ENCODE peak calls at places on chromosomes 11 and 22, in ten cellular contexts. O is hepatic stellate cell, B is head of caudate nucleus, N is endothelial cell, K is H54, Y is brain microvascular endothelial cell, D is RWPE1, F is fibroblast of lung, S is astrocyte of the spinal cord, X is COR-L47. U is an unnamed sample.

GRCh38 chr22:45472426-45472825 is 30.3 kb upstream of the FBLN1 start:
- DNase-seq in O (no peak), B (no peak), N (no peak), K (no peak), Y (no peak), D (no peak), F (no peak), S (no peak), X (no peak), U (no peak)

GRCh38 chr22:26476705-26477340 is 6.8 kb downstream of the HPS4 start:
- DNase-seq in O (peak), B (no peak), N (no peak), K (no peak), Y (peak), D (no peak), F (peak), S (peak), X (no peak), U (no peak)

GRCh38 chr11:77747381-77747969 is 73.0 kb downstream of the RSF1 start:
- DNase-seq in O (peak), B (no peak), N (no peak), K (no peak), Y (no peak), D (no peak), F (peak), S (peak), X (no peak), U (no peak)

GRCh38 chr22:45526768-45527360 is 24.2 kb downstream of the FBLN1 start:
- DNase-seq in O (no peak), B (peak), N (no peak), K (no peak), Y (no peak), D (no peak), F (peak), S (no peak), X (no peak), U (no peak)

GRCh38 chr11:118109231-118109630 is 22.5 kb upstream of the SMIM35 start:
- DNase-seq in O (no peak), B (no peak), N (no peak), K (no peak), Y (no peak), D (no peak), F (peak), S (no peak), X (no peak), U (no peak)

GRCh38 chr22:49209452-49210195 is 618.0 kb downstream of the BRD1 start:
- DNase-seq in O (no peak), B (peak), N (no peak), K (no peak), Y (no peak), D (no peak), F (no peak), S (no peak), X (peak), U (no peak)

GRCh38 chr11:123303924-123304323 is 108.9 kb upstream of the CLMP start:
- DNase-seq in O (no peak), B (no peak), N (no peak), K (no peak), Y (no peak), D (no peak), F (no peak), S (no peak), X (no peak), U (no peak)

GRCh38 chr11:64894070-64894811 is 15.8 kb upstream of the EHD1 start:
- DNase-seq in O (peak), B (peak), N (peak), K (peak), Y (peak), D (peak), F (peak), S (peak), X (peak), U (no peak)

GRCh38 chr22:19821523-19822300 is 33.0 kb downstream of the GNB1L start:
- DNase-seq in O (no peak), B (no peak), N (peak), K (no peak), Y (no peak), D (no peak), F (no peak), S (no peak), X (no peak), U (no peak)

GRCh38 chr22:43342347-43343261 is 568 bp downstream of the SCUBE1 start:
- DNase-seq in O (no peak), B (no peak), N (no peak), K (no peak), Y (no peak), D (no peak), F (no peak), S (no peak), X (no peak), U (no peak)

GRCh38 chr22:29259253-29259899 is 8.4 kb downstream of the RHBDD3 start:
- DNase-seq in O (no peak), B (no peak), N (no peak), K (no peak), Y (no peak), D (no peak), F (no peak), S (no peak), X (no peak), U (no peak)

GRCh38 chr22:29717789-29718188 is 2.0 kb upstream of the CABP7 start:
- DNase-seq in O (no peak), B (no peak), N (no peak), K (no peak), Y (no peak), D (peak), F (no peak), S (no peak), X (peak), U (no peak)

GRCh38 chr11:45658292-45658991 is 7.0 kb downstream of the CHST1 start:
- DNase-seq in O (peak), B (peak), N (peak), K (peak), Y (peak), D (no peak), F (peak), S (peak), X (no peak), U (no peak)

GRCh38 chr11:67999704-68000103 is 4.2 kb downstream of the UNC93B1 start:
- DNase-seq in O (no peak), B (no peak), N (no peak), K (no peak), Y (no peak), D (no peak), F (no peak), S (no peak), X (no peak), U (no peak)

GRCh38 chr11:113189909-113190667 is 124.3 kb upstream of the TTC12 start:
- DNase-seq in O (no peak), B (no peak), N (no peak), K (peak), Y (peak), D (peak), F (peak), S (peak), X (no peak), U (no peak)

GRCh38 chr11:32792111-32792947 is 2.1 kb downstream of the CCDC73 start:
- DNase-seq in O (no peak), B (no peak), N (no peak), K (no peak), Y (no peak), D (no peak), F (no peak), S (no peak), X (no peak), U (no peak)

GRCh38 chr22:48897959-48898358 is 929.7 kb downstream of the BRD1 start:
- DNase-seq in O (no peak), B (no peak), N (no peak), K (no peak), Y (no peak), D (no peak), F (no peak), S (no peak), X (no peak), U (no peak)

GRCh38 chr22:48918585-48919186 is 909.0 kb downstream of the BRD1 start:
- DNase-seq in O (no peak), B (no peak), N (no peak), K (no peak), Y (no peak), D (no peak), F (no peak), S (no peak), X (peak), U (no peak)

GRCh38 chr11:68954970-68955958 is 25.5 kb downstream of the MRGPRD start:
- DNase-seq in O (peak), B (no peak), N (no peak), K (no peak), Y (peak), D (no peak), F (peak), S (peak), X (no peak), U (no peak)

GRCh38 chr11:66317766-66318575 is 1.1 kb upstream of the CD248 start:
- DNase-seq in O (peak), B (peak), N (no peak), K (no peak), Y (peak), D (no peak), F (peak), S (peak), X (no peak), U (no peak)

GRCh38 chr22:22771696-22772377 is 115.8 kb upstream of the IGLL5 start:
- DNase-seq in O (no peak), B (no peak), N (no peak), K (no peak), Y (no peak), D (no peak), F (no peak), S (no peak), X (no peak), U (no peak)

GRCh38 chr22:42317691-42318547 is 47.5 kb upstream of the TCF20 start:
- DNase-seq in O (no peak), B (peak), N (no peak), K (no peak), Y (no peak), D (peak), F (no peak), S (no peak), X (peak), U (no peak)

GRCh38 chr22:22703715-22704114 is 59.3 kb downstream of the GGTLC2 start:
- DNase-seq in O (no peak), B (no peak), N (no peak), K (no peak), Y (no peak), D (no peak), F (no peak), S (peak), X (no peak), U (no peak)

GRCh38 chr22:30280495-30280894 is 8.8 kb downstream of the CASTOR1 start:
- DNase-seq in O (no peak), B (no peak), N (no peak), K (no peak), Y (peak), D (no peak), F (peak), S (peak), X (no peak), U (no peak)

GRCh38 chr22:42787357-42787736 is 66.7 kb upstream of the A4GALT start:
- DNase-seq in O (no peak), B (no peak), N (no peak), K (no peak), Y (no peak), D (no peak), F (no peak), S (no peak), X (no peak), U (no peak)

GRCh38 chr11:49208006-49208721 is at the start of gene FOLH1:
- DNase-seq in O (peak), B (peak), N (peak), K (no peak), Y (no peak), D (peak), F (no peak), S (no peak), X (no peak), U (no peak)

GRCh38 chr22:19597399-19597735 is 73.2 kb upstream of the CLDN5 start:
- DNase-seq in O (no peak), B (no peak), N (no peak), K (no peak), Y (no peak), D (no peak), F (no peak), S (no peak), X (no peak), U (no peak)

GRCh38 chr11:116990061-116990473 is 108.2 kb downstream of the SIK3 start:
- DNase-seq in O (peak), B (no peak), N (no peak), K (no peak), Y (peak), D (peak), F (peak), S (peak), X (no peak), U (no peak)

GRCh38 chr22:31676700-31677099 is 14.7 kb upstream of the PISD start:
- DNase-seq in O (peak), B (peak), N (peak), K (no peak), Y (peak), D (peak), F (peak), S (peak), X (peak), U (peak)

U was measured in esophagus squamous epithelium.